ENCODE peak calls at places on chromosomes 16 and 17, in ten cellular contexts. O, I, P, A, C, H, T, S, W and K are unnamed samples. For H3K4me1, the result is how much of the 10 kb centered on the place peaks cover.

GRCh38 chr16:73369841-73370240 is 321.9 kb upstream of the ZFHX3 start:
- DNase-seq in O (no peak), W (no peak), A (no peak), P (no peak), S (no peak), C (no peak), I (no peak), H (no peak), T (no peak), K (no peak)

GRCh38 chr17:64777413-64778101 is 115.5 kb upstream of the SMURF2 start:
- DNase-seq in C (no peak), I (no peak), T (peak), P (no peak), A (no peak), S (peak), O (peak), H (no peak), W (no peak), K (no peak)

GRCh38 chr16:52545544-52546262 is 1.2 kb downstream of the TOX3 start:
- DNase-seq in C (no peak), I (no peak), P (no peak), S (peak), A (no peak), H (peak), T (no peak), O (no peak), W (no peak), K (no peak)

GRCh38 chr16:24853830-24854229 is 8.1 kb downstream of the SLC5A11 start:
- DNase-seq in O (no peak), H (no peak), P (peak), C (peak), T (no peak), A (no peak), S (no peak), I (no peak), W (no peak), K (no peak)

GRCh38 chr17:82358467-82359350 is at the start of gene TEX19:
- DNase-seq in T (no peak), O (no peak), H (no peak), P (no peak), I (no peak), C (peak), A (no peak), S (no peak), W (peak), K (no peak)

GRCh38 chr17:60372790-60373483 is 19.0 kb downstream of the USP32 start:
- DNase-seq in S (no peak), C (peak), I (no peak), P (peak), A (no peak), O (no peak), T (no peak), H (no peak), W (no peak), K (no peak)

GRCh38 chr17:81902023-81902652 is at the start of gene NPB:
- DNase-seq in I (no peak), H (peak), P (no peak), T (no peak), W (peak), A (peak), C (no peak), O (no peak), S (peak), K (no peak)

GRCh38 chr16:72203401-72203800 is 31.4 kb upstream of the PMFBP1 start:
- DNase-seq in O (peak), W (no peak), A (no peak), I (no peak), S (no peak), T (no peak), P (peak), C (no peak), H (no peak), K (no peak)

GRCh38 chr16:19119564-19119963 is 5.8 kb downstream of the ITPRIPL2 start:
- DNase-seq in C (no peak), W (peak), O (no peak), S (no peak), H (no peak), I (no peak), T (no peak), A (no peak), P (peak), K (no peak)

GRCh38 chr17:58319181-58320162 is 9.1 kb downstream of the TSPOAP1 start:
- DNase-seq in W (no peak), I (peak), P (no peak), C (no peak), S (peak), T (no peak), H (no peak), A (no peak), O (no peak), K (no peak)

GRCh38 chr17:27339198-27339835 is 45.4 kb downstream of the WSB1 start:
- DNase-seq in I (no peak), T (no peak), O (no peak), P (no peak), C (no peak), S (no peak), W (no peak), H (no peak), A (no peak), K (no peak)
- H3K4me3 ChIP-seq in I (no peak), T (no peak), O (no peak), P (no peak), C (no peak), S (no peak), W (no peak), H (no peak), A (no peak), K (no peak)

GRCh38 chr17:10762037-10762436 is 32.2 kb upstream of the TMEM220 start:
- DNase-seq in S (no peak), T (no peak), C (no peak), O (no peak), P (no peak), A (no peak), I (no peak), W (no peak), H (no peak), K (no peak)

GRCh38 chr17:10769840-10770239 is 34.1 kb downstream of the TMEM238L start:
- DNase-seq in H (no peak), C (no peak), P (no peak), T (no peak), O (no peak), A (no peak), S (no peak), W (no peak), I (no peak), K (no peak)

GRCh38 chr17:10771142-10771541 is 32.8 kb downstream of the TMEM238L start:
- DNase-seq in I (no peak), O (no peak), P (no peak), H (no peak), A (no peak), C (no peak), W (no peak), T (no peak), S (no peak), K (no peak)

GRCh38 chr17:10768766-10769383 is 35.0 kb downstream of the TMEM238L start:
- DNase-seq in T (no peak), S (no peak), P (no peak), I (no peak), W (no peak), O (no peak), H (no peak), A (no peak), C (no peak), K (no peak)

DNA sequence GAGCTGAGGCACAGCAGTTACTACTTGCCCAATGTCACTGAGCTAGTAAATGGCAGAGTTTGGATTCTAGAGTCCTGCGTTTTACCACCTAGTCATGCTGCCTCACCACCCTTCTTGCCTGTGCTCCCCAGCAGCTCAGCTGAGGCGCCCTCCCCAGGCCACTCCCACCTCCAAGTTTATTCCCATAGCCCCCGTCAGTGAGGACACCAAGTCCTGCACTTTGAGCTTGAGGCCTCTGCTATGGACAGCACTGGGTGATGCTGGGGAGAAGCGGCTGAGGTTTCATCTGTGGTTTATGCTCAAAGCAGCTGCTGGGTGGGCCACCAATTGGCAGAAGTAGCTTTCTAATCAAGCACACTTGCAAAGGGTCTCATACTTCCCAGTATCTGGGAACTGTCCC is 36.7 kb downstream of the TMEM238L start:
- DNase-seq in A (no peak), S (no peak), C (no peak), H (no peak), I (no peak), W (no peak), O (no peak), P (no peak), T (no peak), K (no peak)
- TF ChIP-seq CTCF in A (no peak), S (no peak), C (no peak), H (no peak), I (no peak), W (no peak), O (no peak), P (no peak), T (no peak), K (no peak)

GRCh38 chr17:76727745-76728456 is 1.3 kb downstream of the METTL23 start:
- DNase-seq in C (no peak), I (no peak), A (no peak), S (no peak), W (peak), H (no peak), P (no peak), O (no peak), T (no peak), K (no peak)
- H3K4me1 ChIP-seq in C (under half), I (half or more), A (under half), S (under half), W (under half), H (under half), P (under half), O (under half), T (under half), K (half or more)

GRCh38 chr17:4340914-4341615 is 25.4 kb downstream of the UBE2G1 start:
- DNase-seq in S (no peak), T (no peak), C (no peak), A (no peak), O (no peak), P (peak), I (no peak), W (no peak), H (no peak), K (no peak)

GRCh38 chr17:4342535-4342934 is 23.9 kb downstream of the UBE2G1 start:
- DNase-seq in A (no peak), T (no peak), P (no peak), W (no peak), I (no peak), S (no peak), H (no peak), C (no peak), O (no peak), K (no peak)

GRCh38 chr17:4344926-4345325 is 21.5 kb downstream of the UBE2G1 start:
- DNase-seq in O (no peak), P (no peak), C (no peak), H (no peak), W (no peak), I (no peak), S (no peak), T (no peak), A (no peak), K (no peak)

GRCh38 chr17:4345569-4345968 is 20.9 kb downstream of the UBE2G1 start:
- DNase-seq in H (no peak), T (no peak), P (no peak), C (no peak), S (no peak), O (no peak), A (no peak), W (no peak), I (no peak), K (no peak)

GRCh38 chr17:4341616-4341977 is 24.9 kb downstream of the UBE2G1 start:
- DNase-seq in P (no peak), C (no peak), T (no peak), S (no peak), A (no peak), O (no peak), H (peak), W (peak), I (no peak), K (no peak)
- H3K4me3 ChIP-seq in P (no peak), C (no peak), T (no peak), S (no peak), A (no peak), O (no peak), H (no peak), W (no peak), I (no peak), K (no peak)